ENCODE peak calls at places on chromosomes 5 and 9, in six cellular contexts. One of them, this sample, is unnamed.
A peak's percentile ranks its signal among the peaks of the same experiment; 100 is the strongest.

GRCh38 chr9:86349271-86349670 is 4.9 kb downstream of the TUT7 start:
- DNase-seq in aorta: no peak
- DNase-seq in lower lobe of right lung: no peak
- DNase-seq in CD8-positive, alpha-beta T cell: no peak
- DNase-seq in left ventricle myocardium inferior: no peak
- DNase-seq in body of pancreas: no peak
- DNase-seq in this sample: no peak

GRCh38 chr5:142235050-142235797 is 89.6 kb downstream of the SPRY4 start:
- DNase-seq in aorta: no peak
- DNase-seq in lower lobe of right lung: no peak
- DNase-seq in CD8-positive, alpha-beta T cell: no peak
- DNase-seq in left ventricle myocardium inferior: no peak
- DNase-seq in body of pancreas: no peak
- DNase-seq in this sample: no peak

GRCh38 chr9:118992813-118993747 is 376.2 kb downstream of the BRINP1 start:
- DNase-seq in aorta: no peak
- DNase-seq in lower lobe of right lung: no peak
- DNase-seq in CD8-positive, alpha-beta T cell: no peak
- DNase-seq in left ventricle myocardium inferior: no peak
- DNase-seq in body of pancreas: peak; percentile 7
- DNase-seq in this sample: no peak

GRCh38 chr5:19928556-19929421 is 59.2 kb downstream of the CDH18 start:
- DNase-seq in aorta: no peak
- DNase-seq in lower lobe of right lung: no peak
- DNase-seq in CD8-positive, alpha-beta T cell: no peak
- DNase-seq in left ventricle myocardium inferior: no peak
- DNase-seq in body of pancreas: no peak
- DNase-seq in this sample: no peak

GRCh38 chr5:141882594-141883183 is 4.5 kb upstream of the PCDH1 start:
- DNase-seq in aorta: no peak
- DNase-seq in lower lobe of right lung: no peak
- DNase-seq in CD8-positive, alpha-beta T cell: no peak
- DNase-seq in left ventricle myocardium inferior: no peak
- DNase-seq in body of pancreas: peak; percentile 32
- DNase-seq in this sample: no peak

GRCh38 chr5:77853353-77853907 is 77.3 kb upstream of the TBCA start:
- DNase-seq in aorta: no peak
- DNase-seq in lower lobe of right lung: no peak
- DNase-seq in CD8-positive, alpha-beta T cell: no peak
- DNase-seq in left ventricle myocardium inferior: no peak
- DNase-seq in body of pancreas: no peak
- DNase-seq in this sample: no peak

GRCh38 chr5:110088676-110089436 is 399.1 kb downstream of the MAN2A1 start:
- DNase-seq in aorta: no peak
- DNase-seq in lower lobe of right lung: no peak
- DNase-seq in CD8-positive, alpha-beta T cell: no peak
- DNase-seq in left ventricle myocardium inferior: no peak
- DNase-seq in body of pancreas: no peak
- DNase-seq in this sample: no peak

GRCh38 chr5:120464627-120465280 is 654 bp downstream of the PRR16 start:
- DNase-seq in aorta: peak; percentile 74
- DNase-seq in lower lobe of right lung: no peak
- DNase-seq in CD8-positive, alpha-beta T cell: no peak
- DNase-seq in left ventricle myocardium inferior: peak; percentile 57
- DNase-seq in body of pancreas: peak; percentile 15
- DNase-seq in this sample: peak; percentile 49

GRCh38 chr9:131734165-131734610 is 5.7 kb downstream of the RAPGEF1 start:
- DNase-seq in aorta: peak; percentile 71
- DNase-seq in lower lobe of right lung: peak; percentile 78
- DNase-seq in CD8-positive, alpha-beta T cell: peak; percentile 66
- DNase-seq in left ventricle myocardium inferior: peak; percentile 53
- DNase-seq in body of pancreas: peak; percentile 64
- DNase-seq in this sample: peak; percentile 92

GRCh38 chr5:39570418-39571027 is 145.7 kb upstream of the DAB2 start:
- DNase-seq in aorta: no peak
- DNase-seq in lower lobe of right lung: no peak
- DNase-seq in CD8-positive, alpha-beta T cell: no peak
- DNase-seq in left ventricle myocardium inferior: no peak
- DNase-seq in body of pancreas: no peak
- DNase-seq in this sample: no peak

GRCh38 chr5:122933926-122934325 is 88.5 kb downstream of the SNX24 start:
- DNase-seq in aorta: no peak
- DNase-seq in lower lobe of right lung: no peak
- DNase-seq in CD8-positive, alpha-beta T cell: no peak
- DNase-seq in left ventricle myocardium inferior: no peak
- DNase-seq in body of pancreas: no peak
- DNase-seq in this sample: no peak

GRCh38 chr5:32066448-32066847 is 107.7 kb downstream of the GOLPH3 start:
- DNase-seq in aorta: no peak
- DNase-seq in lower lobe of right lung: no peak
- DNase-seq in CD8-positive, alpha-beta T cell: no peak
- DNase-seq in left ventricle myocardium inferior: no peak
- DNase-seq in body of pancreas: no peak
- DNase-seq in this sample: no peak

GRCh38 chr9:9791621-9792020 is 821.2 kb downstream of the PTPRD start:
- DNase-seq in aorta: no peak
- DNase-seq in lower lobe of right lung: no peak
- DNase-seq in CD8-positive, alpha-beta T cell: no peak
- DNase-seq in left ventricle myocardium inferior: no peak
- DNase-seq in body of pancreas: no peak
- DNase-seq in this sample: no peak

GRCh38 chr5:149666212-149666852 is 63.8 kb upstream of the PPARGC1B start:
- DNase-seq in aorta: peak; percentile 63
- DNase-seq in lower lobe of right lung: peak; percentile 62
- DNase-seq in CD8-positive, alpha-beta T cell: no peak
- DNase-seq in left ventricle myocardium inferior: no peak
- DNase-seq in body of pancreas: no peak
- DNase-seq in this sample: no peak

GRCh38 chr9:69097053-69097452 is 61.5 kb downstream of the FXN start:
- DNase-seq in aorta: no peak
- DNase-seq in lower lobe of right lung: no peak
- DNase-seq in CD8-positive, alpha-beta T cell: no peak
- DNase-seq in left ventricle myocardium inferior: no peak
- DNase-seq in body of pancreas: no peak
- DNase-seq in this sample: no peak

GRCh38 chr5:139460457-139460856 is 2.1 kb downstream of the ECSCR start:
- DNase-seq in aorta: no peak
- DNase-seq in lower lobe of right lung: no peak
- DNase-seq in CD8-positive, alpha-beta T cell: no peak
- DNase-seq in left ventricle myocardium inferior: no peak
- DNase-seq in body of pancreas: no peak
- DNase-seq in this sample: no peak

GRCh38 chr9:95771556-95772280 is 103.8 kb upstream of the ERCC6L2 start:
- DNase-seq in aorta: no peak
- DNase-seq in lower lobe of right lung: no peak
- DNase-seq in CD8-positive, alpha-beta T cell: no peak
- DNase-seq in left ventricle myocardium inferior: no peak
- DNase-seq in body of pancreas: peak; percentile 24
- DNase-seq in this sample: no peak

GRCh38 chr9:23826120-23826629 is at the start of gene ELAVL2:
- DNase-seq in aorta: peak; percentile 77
- DNase-seq in lower lobe of right lung: peak; percentile 83
- DNase-seq in CD8-positive, alpha-beta T cell: peak; percentile 24
- DNase-seq in left ventricle myocardium inferior: peak; percentile 80
- DNase-seq in body of pancreas: peak; percentile 94
- DNase-seq in this sample: peak; percentile 77

GRCh38 chr5:55899344-55899743 is 48.2 kb downstream of the IL31RA start:
- DNase-seq in aorta: no peak
- DNase-seq in lower lobe of right lung: no peak
- DNase-seq in CD8-positive, alpha-beta T cell: no peak
- DNase-seq in left ventricle myocardium inferior: no peak
- DNase-seq in body of pancreas: no peak
- DNase-seq in this sample: no peak

GRCh38 chr5:180491496-180491895 is 2.7 kb upstream of the CNOT6 start:
- DNase-seq in aorta: no peak
- DNase-seq in lower lobe of right lung: no peak
- DNase-seq in CD8-positive, alpha-beta T cell: no peak
- DNase-seq in left ventricle myocardium inferior: no peak
- DNase-seq in body of pancreas: no peak
- DNase-seq in this sample: peak; percentile 23

GRCh38 chr9:109894921-109895758 is 115.1 kb downstream of the PALM2AKAP2 start:
- DNase-seq in aorta: peak; percentile 50
- DNase-seq in lower lobe of right lung: no peak
- DNase-seq in CD8-positive, alpha-beta T cell: no peak
- DNase-seq in left ventricle myocardium inferior: no peak
- DNase-seq in body of pancreas: no peak
- DNase-seq in this sample: no peak

GRCh38 chr5:111787006-111787405 is 30.0 kb upstream of the NREP start:
- DNase-seq in aorta: no peak
- DNase-seq in lower lobe of right lung: no peak
- DNase-seq in CD8-positive, alpha-beta T cell: no peak
- DNase-seq in left ventricle myocardium inferior: no peak
- DNase-seq in body of pancreas: no peak
- DNase-seq in this sample: no peak

GRCh38 chr5:2186472-2187015 is 303.8 kb upstream of the IRX4 start:
- DNase-seq in aorta: no peak
- DNase-seq in lower lobe of right lung: no peak
- DNase-seq in CD8-positive, alpha-beta T cell: no peak
- DNase-seq in left ventricle myocardium inferior: no peak
- DNase-seq in body of pancreas: no peak
- DNase-seq in this sample: no peak

GRCh38 chr5:39518516-39518915 is 93.7 kb upstream of the DAB2 start:
- DNase-seq in aorta: no peak
- DNase-seq in lower lobe of right lung: no peak
- DNase-seq in CD8-positive, alpha-beta T cell: no peak
- DNase-seq in left ventricle myocardium inferior: no peak
- DNase-seq in body of pancreas: no peak
- DNase-seq in this sample: no peak

GRCh38 chr5:10030219-10030831 is 219.4 kb downstream of the ATPSCKMT start:
- DNase-seq in aorta: no peak
- DNase-seq in lower lobe of right lung: no peak
- DNase-seq in CD8-positive, alpha-beta T cell: no peak
- DNase-seq in left ventricle myocardium inferior: no peak
- DNase-seq in body of pancreas: no peak
- DNase-seq in this sample: no peak

GRCh38 chr5:62206150-62206829 is 99.7 kb upstream of the KIF2A start:
- DNase-seq in aorta: no peak
- DNase-seq in lower lobe of right lung: no peak
- DNase-seq in CD8-positive, alpha-beta T cell: no peak
- DNase-seq in left ventricle myocardium inferior: no peak
- DNase-seq in body of pancreas: peak; percentile 14
- DNase-seq in this sample: no peak

GRCh38 chr9:104700306-104700705 is 6.0 kb downstream of the OR13D1 start:
- DNase-seq in aorta: no peak
- DNase-seq in lower lobe of right lung: no peak
- DNase-seq in CD8-positive, alpha-beta T cell: no peak
- DNase-seq in left ventricle myocardium inferior: no peak
- DNase-seq in body of pancreas: no peak
- DNase-seq in this sample: no peak

GRCh38 chr5:170252109-170252508 is 19.3 kb downstream of the C5orf58 start:
- DNase-seq in aorta: no peak
- DNase-seq in lower lobe of right lung: no peak
- DNase-seq in CD8-positive, alpha-beta T cell: no peak
- DNase-seq in left ventricle myocardium inferior: no peak
- DNase-seq in body of pancreas: no peak
- DNase-seq in this sample: no peak

GRCh38 chr5:170249360-170249759 is 16.6 kb downstream of the C5orf58 start:
- DNase-seq in aorta: no peak
- DNase-seq in lower lobe of right lung: no peak
- DNase-seq in CD8-positive, alpha-beta T cell: no peak
- DNase-seq in left ventricle myocardium inferior: no peak
- DNase-seq in body of pancreas: no peak
- DNase-seq in this sample: no peak

GRCh38 chr5:170251462-170251861 is 18.7 kb downstream of the C5orf58 start:
- DNase-seq in aorta: no peak
- DNase-seq in lower lobe of right lung: no peak
- DNase-seq in CD8-positive, alpha-beta T cell: no peak
- DNase-seq in left ventricle myocardium inferior: no peak
- DNase-seq in body of pancreas: no peak
- DNase-seq in this sample: no peak

GRCh38 chr5:170252710-170253350 is 20.0 kb downstream of the C5orf58 start:
- DNase-seq in aorta: no peak
- DNase-seq in lower lobe of right lung: no peak
- DNase-seq in CD8-positive, alpha-beta T cell: no peak
- DNase-seq in left ventricle myocardium inferior: no peak
- DNase-seq in body of pancreas: no peak
- DNase-seq in this sample: no peak

GRCh38 chr5:170250810-170251317 is 18.1 kb downstream of the C5orf58 start:
- DNase-seq in aorta: no peak
- DNase-seq in lower lobe of right lung: no peak
- DNase-seq in CD8-positive, alpha-beta T cell: no peak
- DNase-seq in left ventricle myocardium inferior: no peak
- DNase-seq in body of pancreas: no peak
- DNase-seq in this sample: no peak
- H3K4me1 ChIP-seq in aorta: no peaks in the 10 kb centered on the region
- H3K4me1 ChIP-seq in lower lobe of right lung: no peaks in the 10 kb centered on the region
- H3K4me1 ChIP-seq in CD8-positive, alpha-beta T cell: peaks cover 35% of the 10 kb centered on the region
- H3K4me1 ChIP-seq in left ventricle myocardium inferior: peaks cover 14% of the 10 kb centered on the region
- H3K4me1 ChIP-seq in body of pancreas: no peaks in the 10 kb centered on the region
- H3K4me1 ChIP-seq in this sample: no peaks in the 10 kb centered on the region

GRCh38 chr9:27618066-27618465 is 44.8 kb upstream of the C9orf72 start:
- DNase-seq in aorta: no peak
- DNase-seq in lower lobe of right lung: no peak
- DNase-seq in CD8-positive, alpha-beta T cell: no peak
- DNase-seq in left ventricle myocardium inferior: no peak
- DNase-seq in body of pancreas: no peak
- DNase-seq in this sample: no peak
- H3K27ac ChIP-seq in aorta: no peak overlapping the region
- H3K27ac ChIP-seq in lower lobe of right lung: no peak overlapping the region
- H3K27ac ChIP-seq in CD8-positive, alpha-beta T cell: no peak overlapping the region
- H3K27ac ChIP-seq in left ventricle myocardium inferior: no peak overlapping the region
- H3K27ac ChIP-seq in body of pancreas: no peak overlapping the region
- H3K27ac ChIP-seq in this sample: no peak overlapping the region

GRCh38 chr9:79813262-79813646 is 241.5 kb downstream of the TLE4 start:
- DNase-seq in aorta: no peak
- DNase-seq in lower lobe of right lung: no peak
- DNase-seq in CD8-positive, alpha-beta T cell: no peak
- DNase-seq in left ventricle myocardium inferior: no peak
- DNase-seq in body of pancreas: no peak
- DNase-seq in this sample: no peak
- H3K4me1 ChIP-seq in aorta: peaks cover 1% of the 10 kb centered on the region
- H3K4me1 ChIP-seq in lower lobe of right lung: peaks cover 11% of the 10 kb centered on the region
- H3K4me1 ChIP-seq in CD8-positive, alpha-beta T cell: peaks cover 14% of the 10 kb centered on the region
- H3K4me1 ChIP-seq in left ventricle myocardium inferior: peaks cover 7% of the 10 kb centered on the region
- H3K4me1 ChIP-seq in body of pancreas: no peaks in the 10 kb centered on the region
- H3K4me1 ChIP-seq in this sample: peaks cover 8% of the 10 kb centered on the region

GRCh38 chr5:159184858-159185381 is 24.4 kb downstream of the RNF145 start:
- DNase-seq in aorta: no peak
- DNase-seq in lower lobe of right lung: no peak
- DNase-seq in CD8-positive, alpha-beta T cell: no peak
- DNase-seq in left ventricle myocardium inferior: no peak
- DNase-seq in body of pancreas: no peak
- DNase-seq in this sample: no peak

GRCh38 chr5:159187674-159188164 is 21.6 kb downstream of the RNF145 start:
- DNase-seq in aorta: no peak
- DNase-seq in lower lobe of right lung: no peak
- DNase-seq in CD8-positive, alpha-beta T cell: no peak
- DNase-seq in left ventricle myocardium inferior: no peak
- DNase-seq in body of pancreas: no peak
- DNase-seq in this sample: no peak

GRCh38 chr5:159185773-159186172 is 23.6 kb downstream of the RNF145 start:
- DNase-seq in aorta: no peak
- DNase-seq in lower lobe of right lung: no peak
- DNase-seq in CD8-positive, alpha-beta T cell: no peak
- DNase-seq in left ventricle myocardium inferior: no peak
- DNase-seq in body of pancreas: no peak
- DNase-seq in this sample: no peak

GRCh38 chr5:159184236-159184635 is 25.1 kb downstream of the RNF145 start:
- DNase-seq in aorta: no peak
- DNase-seq in lower lobe of right lung: no peak
- DNase-seq in CD8-positive, alpha-beta T cell: no peak
- DNase-seq in left ventricle myocardium inferior: no peak
- DNase-seq in body of pancreas: no peak
- DNase-seq in this sample: no peak

GRCh38 chr5:159186319-159186718 is 23.0 kb downstream of the RNF145 start:
- DNase-seq in aorta: no peak
- DNase-seq in lower lobe of right lung: no peak
- DNase-seq in CD8-positive, alpha-beta T cell: no peak
- DNase-seq in left ventricle myocardium inferior: no peak
- DNase-seq in body of pancreas: no peak
- DNase-seq in this sample: no peak
- H3K27ac ChIP-seq in aorta: no peak overlapping the region
- H3K27ac ChIP-seq in lower lobe of right lung: peak overlapping the region; percentile 75
- H3K27ac ChIP-seq in CD8-positive, alpha-beta T cell: no peak overlapping the region
- H3K27ac ChIP-seq in left ventricle myocardium inferior: peak overlapping the region; percentile 25
- H3K27ac ChIP-seq in body of pancreas: no peak overlapping the region
- H3K27ac ChIP-seq in this sample: no peak overlapping the region